ENCODE peak calls at places on chromosome 1, in six cellular contexts. J, F, V, D, I and C are unnamed samples.

GRCh38 chr1:33010946-33011731 is 25.5 kb downstream of the AK2 start:
- DNase-seq in V (no peak), J (no peak), D (peak; percentile 40), I (no peak), F (no peak), C (no peak)

GRCh38 chr1:91684599-91685196 is 184.0 kb downstream of the CDC7 start:
- DNase-seq in V (no peak), F (no peak), D (peak; percentile 42), J (no peak), I (no peak), C (no peak)

GRCh38 chr1:205767248-205767647 is 8.0 kb downstream of the RAB29 start:
- DNase-seq in D (no peak), I (no peak), F (no peak), V (no peak), J (no peak), C (no peak)

GRCh38 chr1:43253876-43254275 is 15.9 kb upstream of the TMEM125 start:
- DNase-seq in V (no peak), J (no peak), I (no peak), F (no peak), D (no peak), C (no peak)

GRCh38 chr1:1629430-1630190 is 2.4 kb upstream of the MMP23B start:
- DNase-seq in D (no peak), V (no peak), I (no peak), F (peak; percentile 51), J (no peak), C (peak; percentile 73)

GRCh38 chr1:202122639-202123335 is at the start of gene GPR37L1:
- DNase-seq in D (peak; percentile 36), F (no peak), V (no peak), J (no peak), I (no peak), C (no peak)

GRCh38 chr1:167507719-167508118 is 10.6 kb downstream of the CD247 start:
- DNase-seq in J (no peak), V (no peak), D (no peak), F (no peak), I (no peak), C (no peak)

GRCh38 chr1:206770531-206771352 is at the start of gene IL19:
- DNase-seq in D (peak; percentile 60), I (no peak), F (no peak), V (peak; percentile 18), J (peak; percentile 66), C (peak; percentile 76)

GRCh38 chr1:9128520-9129371 is at the start of gene GPR157:
- DNase-seq in J (no peak), I (peak; percentile 70), F (peak; percentile 69), V (peak; percentile 60), D (peak; percentile 64), C (peak; percentile 98)

GRCh38 chr1:222618880-222619321 is 1.0 kb downstream of the MIA3 start:
- DNase-seq in J (peak; percentile 2), F (peak; percentile 10), V (no peak), D (peak; percentile 38), I (no peak), C (peak; percentile 63)

GRCh38 chr1:15038232-15039016 is 115.1 kb upstream of the TMEM51 start:
- DNase-seq in V (no peak), I (peak; percentile 77), F (no peak), J (no peak), D (peak; percentile 21), C (no peak)

GRCh38 chr1:167454304-167454928 is 63.9 kb downstream of the CD247 start:
- DNase-seq in D (no peak), V (no peak), J (no peak), I (no peak), F (no peak), C (no peak)